ENCODE peak calls at places on chromosome 13, in six cellular contexts. E is heart left ventricle, S is mammary epithelial cell, H is BJ, Q is HCT116, D is cardiac fibroblast. M is an unnamed sample.
A peak's percentile ranks its signal among the peaks of the same experiment; 100 is the strongest.

GRCh38 chr13:109779074-109779473 is 7.3 kb downstream of the IRS2 start:
- DNase-seq in E (no peak), S (no peak), H (no peak), Q (no peak), D (no peak), M (no peak)

GRCh38 chr13:99035715-99036114 is 57.9 kb upstream of the DOCK9 start:
- DNase-seq in E (no peak), S (no peak), H (no peak), Q (no peak), D (no peak), M (no peak)

GRCh38 chr13:39364797-39365468 is 238.1 kb downstream of the LHFPL6 start:
- DNase-seq in E (no peak), S (peak; percentile 76), H (no peak), Q (peak; percentile 0), D (no peak), M (no peak)

GRCh38 chr13:48210178-48210577 is 22.8 kb upstream of the ITM2B start:
- DNase-seq in E (no peak), S (peak; percentile 95), H (peak; percentile 49), Q (no peak), D (peak; percentile 57), M (no peak)

GRCh38 chr13:35881360-35881759 is 249.8 kb downstream of the DCLK1 start:
- DNase-seq in E (no peak), S (no peak), H (no peak), Q (no peak), D (peak; percentile 38), M (no peak)

GRCh38 chr13:49499889-49500660 is 4.3 kb downstream of the PHF11 start:
- DNase-seq in E (no peak), S (peak; percentile 85), H (peak; percentile 57), Q (no peak), D (peak; percentile 58), M (peak; percentile 62)

GRCh38 chr13:22703601-22704209 is 477.1 kb upstream of the SGCG start:
- DNase-seq in E (no peak), S (peak; percentile 1), H (no peak), Q (peak; percentile 40), D (no peak), M (no peak)

GRCh38 chr13:72726721-72727416 is 560 bp downstream of the MZT1 start:
- DNase-seq in E (peak; percentile 16), S (peak; percentile 4), H (no peak), Q (peak; percentile 2), D (peak; percentile 12), M (no peak)

GRCh38 chr13:80547885-80548284 is 207.0 kb upstream of the SPRY2 start:
- DNase-seq in E (peak; percentile 17), S (no peak), H (no peak), Q (no peak), D (peak; percentile 83), M (no peak)

GRCh38 chr13:30895773-30896172 is 10.3 kb upstream of the MEDAG start:
- DNase-seq in E (no peak), S (peak; percentile 24), H (peak; percentile 69), Q (no peak), D (peak; percentile 96), M (no peak)

GRCh38 chr13:33740134-33740538 is 77.8 kb upstream of the RFC3 start:
- DNase-seq in E (no peak), S (peak; percentile 45), H (no peak), Q (no peak), D (peak; percentile 85), M (peak; percentile 76)

GRCh38 chr13:37640499-37640898 is 41.9 kb upstream of the POSTN start:
- DNase-seq in E (no peak), S (peak; percentile 21), H (no peak), Q (no peak), D (peak; percentile 90), M (peak; percentile 59)

GRCh38 chr13:91042870-91043269 is 304.6 kb upstream of the MIR17HG start:
- DNase-seq in E (no peak), S (no peak), H (no peak), Q (no peak), D (no peak), M (no peak)

GRCh38 chr13:91045351-91046034 is 302.0 kb upstream of the MIR17HG start:
- DNase-seq in E (no peak), S (no peak), H (no peak), Q (peak; percentile 12), D (peak; percentile 6), M (no peak)

DNA sequence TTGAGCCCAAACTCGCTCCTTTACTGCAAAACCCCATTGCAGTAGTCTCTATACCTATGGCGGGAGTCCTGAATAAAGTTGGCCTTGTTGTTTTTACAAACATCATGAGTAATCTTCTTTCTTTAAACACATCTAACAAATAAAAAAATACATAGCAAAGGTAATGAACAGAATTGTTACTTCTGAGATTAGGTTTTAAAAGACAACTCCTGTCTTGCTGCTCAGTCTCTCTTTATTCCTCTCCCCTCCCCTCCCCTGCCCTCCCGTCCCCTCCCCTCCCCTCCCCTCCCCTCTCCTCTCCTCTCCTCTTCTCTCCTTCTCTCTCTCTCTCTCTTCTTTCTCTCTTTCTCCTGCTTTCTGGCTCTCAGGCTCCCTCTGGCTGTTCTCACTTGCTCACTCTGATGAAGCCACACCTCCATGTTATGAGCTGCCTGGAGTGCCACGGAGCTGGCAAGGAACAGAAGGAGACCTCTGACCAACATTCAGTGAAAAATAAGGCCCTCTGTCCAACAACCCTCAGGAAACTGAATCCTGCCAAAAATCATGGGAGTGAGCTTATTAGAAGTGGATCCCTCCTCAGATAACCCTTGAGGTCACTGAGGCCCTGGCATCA is 300.7 kb upstream of the MIR17HG start:
- DNase-seq in E (no peak), S (no peak), H (no peak), Q (no peak), D (no peak), M (no peak)
- TF ChIP-seq CTCF in E (no peak), S (no peak), H (no peak), Q (no peak), D (no peak), M (no peak)

GRCh38 chr13:50594276-50594970 is 249.1 kb downstream of the DLEU7 start:
- DNase-seq in E (no peak), S (no peak), H (no peak), Q (no peak), D (no peak), M (no peak)
- H3K4me3 ChIP-seq in E (no peak overlapping the region), S (no peak overlapping the region), H (no peak overlapping the region), Q (no peak overlapping the region), D (no peak overlapping the region), M (no peak overlapping the region)

DNA sequence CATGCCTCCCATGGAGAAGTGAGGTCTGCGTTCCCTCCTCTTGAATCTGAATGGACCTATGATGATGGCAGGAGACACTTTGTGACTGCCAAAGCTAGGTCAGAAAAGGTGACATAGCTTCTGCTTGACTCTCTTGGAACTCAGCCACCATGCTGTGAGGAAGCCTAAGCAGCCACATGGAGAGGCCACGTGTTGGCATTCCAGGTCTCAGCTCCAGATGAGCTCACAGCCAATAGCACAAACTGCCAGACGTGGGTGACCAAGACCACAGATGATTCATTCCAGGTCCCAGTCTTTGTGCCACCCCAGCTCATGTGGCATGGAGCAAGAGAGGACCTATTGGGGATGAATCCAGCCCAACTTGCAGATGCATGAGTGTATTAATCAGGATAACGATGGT is 8.7 kb upstream of the GGACT start:
- DNase-seq in E (no peak), S (no peak), H (no peak), Q (no peak), D (no peak), M (no peak)
- TF ChIP-seq CTCF in E (no peak), S (no peak), H (no peak), Q (no peak), D (no peak), M (no peak)

GRCh38 chr13:113821847-113822246 is 42.0 kb downstream of the GAS6 start:
- DNase-seq in E (no peak), S (no peak), H (no peak), Q (no peak), D (no peak), M (no peak)

GRCh38 chr13:113819731-113820715 is 43.9 kb downstream of the GAS6 start:
- DNase-seq in E (no peak), S (no peak), H (no peak), Q (no peak), D (no peak), M (no peak)

GRCh38 chr13:113819341-113819730 is 44.5 kb downstream of the GAS6 start:
- DNase-seq in E (no peak), S (no peak), H (no peak), Q (no peak), D (no peak), M (no peak)

GRCh38 chr13:113822266-113822665 is 41.6 kb downstream of the GAS6 start:
- DNase-seq in E (no peak), S (no peak), H (no peak), Q (no peak), D (no peak), M (no peak)

GRCh38 chr13:113820813-113821651 is 42.8 kb downstream of the GAS6 start:
- DNase-seq in E (peak; percentile 81), S (peak; percentile 97), H (peak; percentile 97), Q (no peak), D (peak; percentile 93), M (peak; percentile 95)
- H3K4me3 ChIP-seq in E (peak overlapping the region; percentile 8), S (no peak overlapping the region), H (no peak overlapping the region), Q (no peak overlapping the region), D (no peak overlapping the region), M (no peak overlapping the region)

DNA sequence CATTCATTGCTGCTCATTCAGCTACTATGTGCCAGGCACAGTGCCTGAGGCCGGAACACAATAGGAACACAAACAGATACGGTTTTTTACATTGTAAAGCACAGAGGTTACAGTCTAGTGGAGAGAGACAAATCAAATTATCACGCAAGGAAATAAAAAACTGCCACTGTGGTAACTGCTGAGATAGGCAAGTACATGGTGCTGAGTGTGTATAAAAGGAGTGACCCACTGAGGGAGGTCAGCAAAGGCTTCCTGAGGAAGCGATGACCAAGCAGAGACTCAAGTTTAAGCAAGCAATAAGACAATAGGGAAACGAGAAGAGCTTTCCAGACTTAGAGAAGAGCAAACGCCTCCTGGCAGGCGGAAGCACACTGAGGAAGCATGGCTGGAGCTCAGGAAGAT is 56.4 kb downstream of the NUFIP1 start:
- DNase-seq in E (peak; percentile 30), S (no peak), H (no peak), Q (no peak), D (peak; percentile 87), M (no peak)
- TF ChIP-seq CTCF in E (no peak), S (no peak), H (no peak), Q (no peak), D (no peak), M (no peak)